ENCODE peak calls at places on chromosome 10, in eight cellular contexts. One of them, this sample, is unnamed.

GRCh38 chr10:116169782-116170181 is 103.2 kb downstream of the GFRA1 start:
- DNase-seq in H9: no peak
- DNase-seq in WERI-Rb-1: no peak
- DNase-seq in esophagus squamous epithelium: no peak
- DNase-seq in coronary artery: no peak
- DNase-seq in GM12878: no peak
- DNase-seq in breast epithelium: no peak
- DNase-seq in SK-N-SH: no peak
- DNase-seq in this sample: no peak

GRCh38 chr10:29501692-29502091 is 133.1 kb downstream of the SVIL start:
- DNase-seq in H9: no peak
- DNase-seq in WERI-Rb-1: no peak
- DNase-seq in esophagus squamous epithelium: no peak
- DNase-seq in coronary artery: no peak
- DNase-seq in GM12878: no peak
- DNase-seq in breast epithelium: no peak
- DNase-seq in SK-N-SH: no peak
- DNase-seq in this sample: no peak

GRCh38 chr10:18549105-18549504 is 102.3 kb downstream of the NSUN6 start:
- DNase-seq in H9: no peak
- DNase-seq in WERI-Rb-1: no peak
- DNase-seq in esophagus squamous epithelium: no peak
- DNase-seq in coronary artery: no peak
- DNase-seq in GM12878: no peak
- DNase-seq in breast epithelium: no peak
- DNase-seq in SK-N-SH: no peak
- DNase-seq in this sample: no peak

GRCh38 chr10:13587367-13587766 is 602 bp downstream of the PRPF18 start:
- DNase-seq in H9: no peak
- DNase-seq in WERI-Rb-1: no peak
- DNase-seq in esophagus squamous epithelium: no peak
- DNase-seq in coronary artery: no peak
- DNase-seq in GM12878: no peak
- DNase-seq in breast epithelium: no peak
- DNase-seq in SK-N-SH: peak
- DNase-seq in this sample: no peak

GRCh38 chr10:35378547-35379210 is 42.4 kb downstream of the CCNY start:
- DNase-seq in H9: no peak
- DNase-seq in WERI-Rb-1: no peak
- DNase-seq in esophagus squamous epithelium: no peak
- DNase-seq in coronary artery: no peak
- DNase-seq in GM12878: no peak
- DNase-seq in breast epithelium: no peak
- DNase-seq in SK-N-SH: no peak
- DNase-seq in this sample: no peak

GRCh38 chr10:35795131-35795819 is 153.2 kb upstream of the FZD8 start:
- DNase-seq in H9: no peak
- DNase-seq in WERI-Rb-1: no peak
- DNase-seq in esophagus squamous epithelium: no peak
- DNase-seq in coronary artery: no peak
- DNase-seq in GM12878: no peak
- DNase-seq in breast epithelium: no peak
- DNase-seq in SK-N-SH: no peak
- DNase-seq in this sample: no peak

GRCh38 chr10:30834143-30834542 is 197.5 kb downstream of the ZNF438 start:
- DNase-seq in H9: no peak
- DNase-seq in WERI-Rb-1: no peak
- DNase-seq in esophagus squamous epithelium: no peak
- DNase-seq in coronary artery: no peak
- DNase-seq in GM12878: no peak
- DNase-seq in breast epithelium: no peak
- DNase-seq in SK-N-SH: no peak
- DNase-seq in this sample: no peak

GRCh38 chr10:48929413-48929990 is 10.1 kb downstream of the LRRC18 start:
- DNase-seq in H9: peak
- DNase-seq in WERI-Rb-1: no peak
- DNase-seq in esophagus squamous epithelium: no peak
- DNase-seq in coronary artery: peak
- DNase-seq in GM12878: no peak
- DNase-seq in breast epithelium: no peak
- DNase-seq in SK-N-SH: no peak
- DNase-seq in this sample: no peak

GRCh38 chr10:103614511-103615158 is 121.1 kb downstream of the NEURL1 start:
- DNase-seq in H9: no peak
- DNase-seq in WERI-Rb-1: no peak
- DNase-seq in esophagus squamous epithelium: no peak
- DNase-seq in coronary artery: no peak
- DNase-seq in GM12878: no peak
- DNase-seq in breast epithelium: no peak
- DNase-seq in SK-N-SH: no peak
- DNase-seq in this sample: no peak

GRCh38 chr10:99346247-99346646 is 17.1 kb downstream of the CNNM1 start:
- DNase-seq in H9: no peak
- DNase-seq in WERI-Rb-1: no peak
- DNase-seq in esophagus squamous epithelium: no peak
- DNase-seq in coronary artery: no peak
- DNase-seq in GM12878: no peak
- DNase-seq in breast epithelium: no peak
- DNase-seq in SK-N-SH: peak
- DNase-seq in this sample: no peak

GRCh38 chr10:133056651-133057178 is 31.0 kb upstream of the ADGRA1 start:
- DNase-seq in H9: no peak
- DNase-seq in WERI-Rb-1: no peak
- DNase-seq in esophagus squamous epithelium: no peak
- DNase-seq in coronary artery: no peak
- DNase-seq in GM12878: no peak
- DNase-seq in breast epithelium: no peak
- DNase-seq in SK-N-SH: no peak
- DNase-seq in this sample: no peak

GRCh38 chr10:71805776-71806705 is 32.7 kb upstream of the VSIR start:
- DNase-seq in H9: peak
- DNase-seq in WERI-Rb-1: no peak
- DNase-seq in esophagus squamous epithelium: no peak
- DNase-seq in coronary artery: no peak
- DNase-seq in GM12878: no peak
- DNase-seq in breast epithelium: no peak
- DNase-seq in SK-N-SH: peak
- DNase-seq in this sample: no peak

GRCh38 chr10:126525326-126525725 is 137.0 kb upstream of the ADAM12 start:
- DNase-seq in H9: no peak
- DNase-seq in WERI-Rb-1: no peak
- DNase-seq in esophagus squamous epithelium: no peak
- DNase-seq in coronary artery: no peak
- DNase-seq in GM12878: no peak
- DNase-seq in breast epithelium: no peak
- DNase-seq in SK-N-SH: no peak
- DNase-seq in this sample: no peak

GRCh38 chr10:101123085-101123814 is 7.8 kb upstream of the TLX1 start:
- DNase-seq in H9: no peak
- DNase-seq in WERI-Rb-1: peak
- DNase-seq in esophagus squamous epithelium: no peak
- DNase-seq in coronary artery: no peak
- DNase-seq in GM12878: no peak
- DNase-seq in breast epithelium: no peak
- DNase-seq in SK-N-SH: peak
- DNase-seq in this sample: no peak

GRCh38 chr10:12432402-12433189 is 83.2 kb downstream of the CAMK1D start:
- DNase-seq in H9: no peak
- DNase-seq in WERI-Rb-1: peak
- DNase-seq in esophagus squamous epithelium: no peak
- DNase-seq in coronary artery: no peak
- DNase-seq in GM12878: no peak
- DNase-seq in breast epithelium: no peak
- DNase-seq in SK-N-SH: no peak
- DNase-seq in this sample: no peak

GRCh38 chr10:3782456-3783312 is 2.3 kb downstream of the KLF6 start:
- DNase-seq in H9: peak
- DNase-seq in WERI-Rb-1: no peak
- DNase-seq in esophagus squamous epithelium: peak
- DNase-seq in coronary artery: peak
- DNase-seq in GM12878: no peak
- DNase-seq in breast epithelium: peak
- DNase-seq in SK-N-SH: peak
- DNase-seq in this sample: peak

DNA sequence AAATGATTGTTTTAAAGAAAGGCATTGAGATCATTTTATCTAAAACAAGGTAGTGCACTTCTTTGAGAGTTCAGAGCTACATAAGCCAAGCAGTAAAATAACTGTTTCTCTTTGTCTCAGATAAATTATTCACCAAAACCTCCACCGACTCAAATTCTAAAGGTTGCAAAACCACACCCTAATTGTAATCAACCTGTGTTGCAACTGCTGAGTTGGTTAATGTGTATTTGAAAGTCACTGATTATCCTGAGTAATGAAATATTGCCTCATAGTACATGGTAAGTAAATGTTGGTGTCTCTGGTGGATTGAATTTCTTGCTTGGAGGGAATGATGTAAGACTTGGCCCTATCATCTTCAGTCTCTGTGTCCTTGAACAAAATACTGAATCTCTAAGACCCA is 35.9 kb upstream of the CYP2C9 start:
- DNase-seq in H9: no peak
- DNase-seq in WERI-Rb-1: no peak
- DNase-seq in esophagus squamous epithelium: no peak
- DNase-seq in coronary artery: no peak
- DNase-seq in GM12878: no peak
- DNase-seq in breast epithelium: no peak
- DNase-seq in SK-N-SH: no peak
- DNase-seq in this sample: no peak
- H3K27ac ChIP-seq in H9: no peak
- H3K27ac ChIP-seq in WERI-Rb-1: no peak
- H3K27ac ChIP-seq in esophagus squamous epithelium: no peak
- H3K27ac ChIP-seq in coronary artery: no peak
- H3K27ac ChIP-seq in GM12878: no peak
- H3K27ac ChIP-seq in breast epithelium: no peak
- H3K27ac ChIP-seq in SK-N-SH: no peak
- H3K27ac ChIP-seq in this sample: no peak

GRCh38 chr10:97503413-97503812 is 4.7 kb downstream of the UBTD1 start:
- DNase-seq in H9: no peak
- DNase-seq in WERI-Rb-1: no peak
- DNase-seq in esophagus squamous epithelium: no peak
- DNase-seq in coronary artery: no peak
- DNase-seq in GM12878: no peak
- DNase-seq in breast epithelium: no peak
- DNase-seq in SK-N-SH: no peak
- DNase-seq in this sample: no peak
- H3K27ac ChIP-seq in H9: no peak
- H3K27ac ChIP-seq in WERI-Rb-1: no peak
- H3K27ac ChIP-seq in esophagus squamous epithelium: no peak
- H3K27ac ChIP-seq in coronary artery: no peak
- H3K27ac ChIP-seq in GM12878: no peak
- H3K27ac ChIP-seq in breast epithelium: no peak
- H3K27ac ChIP-seq in SK-N-SH: no peak
- H3K27ac ChIP-seq in this sample: no peak

GRCh38 chr10:88048312-88048711 is 184.9 kb downstream of the PTEN start:
- DNase-seq in H9: no peak
- DNase-seq in WERI-Rb-1: no peak
- DNase-seq in esophagus squamous epithelium: no peak
- DNase-seq in coronary artery: no peak
- DNase-seq in GM12878: no peak
- DNase-seq in breast epithelium: no peak
- DNase-seq in SK-N-SH: no peak
- DNase-seq in this sample: no peak

GRCh38 chr10:88042162-88043100 is 179.0 kb downstream of the PTEN start:
- DNase-seq in H9: peak
- DNase-seq in WERI-Rb-1: peak
- DNase-seq in esophagus squamous epithelium: no peak
- DNase-seq in coronary artery: no peak
- DNase-seq in GM12878: no peak
- DNase-seq in breast epithelium: peak
- DNase-seq in SK-N-SH: peak
- DNase-seq in this sample: peak

GRCh38 chr10:88045544-88046415 is 182.4 kb downstream of the PTEN start:
- DNase-seq in H9: no peak
- DNase-seq in WERI-Rb-1: no peak
- DNase-seq in esophagus squamous epithelium: no peak
- DNase-seq in coronary artery: no peak
- DNase-seq in GM12878: no peak
- DNase-seq in breast epithelium: no peak
- DNase-seq in SK-N-SH: no peak
- DNase-seq in this sample: no peak

GRCh38 chr10:88047589-88047988 is 184.2 kb downstream of the PTEN start:
- DNase-seq in H9: no peak
- DNase-seq in WERI-Rb-1: no peak
- DNase-seq in esophagus squamous epithelium: no peak
- DNase-seq in coronary artery: no peak
- DNase-seq in GM12878: no peak
- DNase-seq in breast epithelium: no peak
- DNase-seq in SK-N-SH: no peak
- DNase-seq in this sample: no peak

DNA sequence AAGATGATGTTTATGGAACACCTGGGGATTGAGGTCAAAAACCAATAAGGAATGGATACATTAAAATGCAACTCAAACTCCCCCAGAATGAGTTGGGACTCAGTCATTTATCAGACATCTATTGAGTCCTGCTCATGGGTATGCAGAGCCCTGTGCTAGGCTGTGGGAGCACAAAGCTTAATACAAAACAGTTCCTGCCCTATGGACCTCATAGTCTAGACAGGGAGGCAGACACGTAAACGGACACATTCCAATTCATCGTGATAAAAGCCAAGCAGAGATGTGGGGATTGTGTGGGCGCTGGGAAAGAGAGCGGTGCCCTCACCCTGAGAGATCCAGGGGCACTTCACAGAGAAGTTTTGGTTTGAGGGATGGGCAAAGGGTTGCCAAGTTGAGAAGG is 181.7 kb downstream of the PTEN start:
- DNase-seq in H9: no peak
- DNase-seq in WERI-Rb-1: no peak
- DNase-seq in esophagus squamous epithelium: no peak
- DNase-seq in coronary artery: no peak
- DNase-seq in GM12878: no peak
- DNase-seq in breast epithelium: no peak
- DNase-seq in SK-N-SH: no peak
- DNase-seq in this sample: no peak
- H3K27ac ChIP-seq in H9: no peak
- H3K27ac ChIP-seq in WERI-Rb-1: no peak
- H3K27ac ChIP-seq in esophagus squamous epithelium: no peak
- H3K27ac ChIP-seq in coronary artery: peak
- H3K27ac ChIP-seq in GM12878: no peak
- H3K27ac ChIP-seq in breast epithelium: peak
- H3K27ac ChIP-seq in SK-N-SH: no peak
- H3K27ac ChIP-seq in this sample: no peak

GRCh38 chr10:624605-625334 is 64.7 kb downstream of the DIP2C start:
- DNase-seq in H9: peak
- DNase-seq in WERI-Rb-1: no peak
- DNase-seq in esophagus squamous epithelium: no peak
- DNase-seq in coronary artery: no peak
- DNase-seq in GM12878: no peak
- DNase-seq in breast epithelium: peak
- DNase-seq in SK-N-SH: peak
- DNase-seq in this sample: peak
- H3K27ac ChIP-seq in H9: no peak
- H3K27ac ChIP-seq in WERI-Rb-1: no peak
- H3K27ac ChIP-seq in esophagus squamous epithelium: peak
- H3K27ac ChIP-seq in coronary artery: peak
- H3K27ac ChIP-seq in GM12878: no peak
- H3K27ac ChIP-seq in breast epithelium: peak
- H3K27ac ChIP-seq in SK-N-SH: peak
- H3K27ac ChIP-seq in this sample: peak

GRCh38 chr10:80458263-80458625 is 4.1 kb downstream of the TSPAN14 start:
- DNase-seq in H9: no peak
- DNase-seq in WERI-Rb-1: no peak
- DNase-seq in esophagus squamous epithelium: no peak
- DNase-seq in coronary artery: no peak
- DNase-seq in GM12878: no peak
- DNase-seq in breast epithelium: no peak
- DNase-seq in SK-N-SH: no peak
- DNase-seq in this sample: no peak
- H3K27ac ChIP-seq in H9: no peak
- H3K27ac ChIP-seq in WERI-Rb-1: no peak
- H3K27ac ChIP-seq in esophagus squamous epithelium: peak
- H3K27ac ChIP-seq in coronary artery: peak
- H3K27ac ChIP-seq in GM12878: peak
- H3K27ac ChIP-seq in breast epithelium: peak
- H3K27ac ChIP-seq in SK-N-SH: peak
- H3K27ac ChIP-seq in this sample: peak

This sample was measured in tibial nerve.